ENCODE peak calls at places on chromosomes 16 and 17, in six cellular contexts. One of them, this sample, is unnamed.

GRCh38 chr16:675884-676564 is 553 bp downstream of the RHBDL1 start:
- DNase-seq in IMR-90: no peak
- DNase-seq in cardiac muscle cell: no peak
- DNase-seq in dorsolateral prefrontal cortex: no peak
- DNase-seq in A549: no peak
- DNase-seq in upper lobe of left lung: no peak
- DNase-seq in this sample: no peak

GRCh38 chr16:9868606-9869149 is 313.6 kb downstream of the GRIN2A start:
- DNase-seq in A549: no peak
- DNase-seq in dorsolateral prefrontal cortex: no peak
- DNase-seq in upper lobe of left lung: no peak
- DNase-seq in cardiac muscle cell: no peak
- DNase-seq in IMR-90: no peak
- DNase-seq in this sample: no peak

GRCh38 chr16:50121721-50122445 is 31.2 kb upstream of the TENT4B start:
- DNase-seq in IMR-90: no peak
- DNase-seq in upper lobe of left lung: no peak
- DNase-seq in A549: no peak
- DNase-seq in cardiac muscle cell: no peak
- DNase-seq in dorsolateral prefrontal cortex: no peak
- DNase-seq in this sample: no peak

GRCh38 chr16:51938861-51939260 is 608.1 kb downstream of the TOX3 start:
- DNase-seq in IMR-90: no peak
- DNase-seq in dorsolateral prefrontal cortex: no peak
- DNase-seq in upper lobe of left lung: no peak
- DNase-seq in A549: no peak
- DNase-seq in cardiac muscle cell: no peak
- DNase-seq in this sample: no peak

GRCh38 chr17:1769826-1770477 is 8.1 kb downstream of the SERPINF1 start:
- DNase-seq in IMR-90: no peak
- DNase-seq in A549: peak
- DNase-seq in cardiac muscle cell: no peak
- DNase-seq in dorsolateral prefrontal cortex: no peak
- DNase-seq in upper lobe of left lung: peak
- DNase-seq in this sample: no peak

GRCh38 chr16:75326333-75326732 is 74.9 kb upstream of the BCAR1 start:
- DNase-seq in A549: no peak
- DNase-seq in IMR-90: no peak
- DNase-seq in upper lobe of left lung: no peak
- DNase-seq in cardiac muscle cell: no peak
- DNase-seq in dorsolateral prefrontal cortex: no peak
- DNase-seq in this sample: no peak

GRCh38 chr17:61143026-61143425 is 256.6 kb upstream of the TBX2 start:
- DNase-seq in cardiac muscle cell: no peak
- DNase-seq in A549: no peak
- DNase-seq in upper lobe of left lung: no peak
- DNase-seq in IMR-90: no peak
- DNase-seq in dorsolateral prefrontal cortex: no peak
- DNase-seq in this sample: no peak

GRCh38 chr17:40318835-40319332 is 9.9 kb downstream of the RARA start:
- DNase-seq in A549: no peak
- DNase-seq in dorsolateral prefrontal cortex: no peak
- DNase-seq in IMR-90: no peak
- DNase-seq in upper lobe of left lung: no peak
- DNase-seq in cardiac muscle cell: no peak
- DNase-seq in this sample: peak

GRCh38 chr17:7213895-7214299 is 5.7 kb downstream of the DLG4 start:
- DNase-seq in IMR-90: peak
- DNase-seq in dorsolateral prefrontal cortex: peak
- DNase-seq in upper lobe of left lung: peak
- DNase-seq in cardiac muscle cell: peak
- DNase-seq in A549: peak
- DNase-seq in this sample: peak

GRCh38 chr16:72094266-72094610 is 591 bp downstream of the DHX38 start:
- DNase-seq in IMR-90: no peak
- DNase-seq in cardiac muscle cell: no peak
- DNase-seq in dorsolateral prefrontal cortex: peak
- DNase-seq in A549: no peak
- DNase-seq in upper lobe of left lung: no peak
- DNase-seq in this sample: no peak

GRCh38 chr16:85652431-85653221 is 36.1 kb downstream of the GINS2 start:
- DNase-seq in IMR-90: peak
- DNase-seq in upper lobe of left lung: no peak
- DNase-seq in A549: peak
- DNase-seq in cardiac muscle cell: peak
- DNase-seq in dorsolateral prefrontal cortex: peak
- DNase-seq in this sample: peak

GRCh38 chr16:30561212-30561816 is 3.1 kb upstream of the ZNF764 start:
- DNase-seq in upper lobe of left lung: peak
- DNase-seq in cardiac muscle cell: no peak
- DNase-seq in IMR-90: no peak
- DNase-seq in dorsolateral prefrontal cortex: no peak
- DNase-seq in A549: no peak
- DNase-seq in this sample: no peak

GRCh38 chr16:19677403-19677802 is 40.6 kb downstream of the KNOP1 start:
- DNase-seq in A549: no peak
- DNase-seq in cardiac muscle cell: no peak
- DNase-seq in upper lobe of left lung: no peak
- DNase-seq in dorsolateral prefrontal cortex: peak
- DNase-seq in IMR-90: no peak
- DNase-seq in this sample: no peak

GRCh38 chr17:2852211-2852610 is 56.0 kb downstream of the RAP1GAP2 start:
- DNase-seq in upper lobe of left lung: no peak
- DNase-seq in IMR-90: no peak
- DNase-seq in cardiac muscle cell: no peak
- DNase-seq in A549: no peak
- DNase-seq in dorsolateral prefrontal cortex: no peak
- DNase-seq in this sample: no peak

GRCh38 chr17:75488693-75489510 is 26.4 kb downstream of the CASKIN2 start:
- DNase-seq in A549: no peak
- DNase-seq in upper lobe of left lung: no peak
- DNase-seq in IMR-90: no peak
- DNase-seq in dorsolateral prefrontal cortex: no peak
- DNase-seq in cardiac muscle cell: no peak
- DNase-seq in this sample: no peak

GRCh38 chr17:46192484-46193245 is 564 bp downstream of the KANSL1 start:
- DNase-seq in upper lobe of left lung: peak
- DNase-seq in cardiac muscle cell: peak
- DNase-seq in dorsolateral prefrontal cortex: peak
- DNase-seq in IMR-90: peak
- DNase-seq in A549: peak
- DNase-seq in this sample: peak

GRCh38 chr17:8585911-8586310 is 44.6 kb downstream of the MYH10 start:
- DNase-seq in A549: no peak
- DNase-seq in upper lobe of left lung: no peak
- DNase-seq in dorsolateral prefrontal cortex: no peak
- DNase-seq in IMR-90: no peak
- DNase-seq in cardiac muscle cell: no peak
- DNase-seq in this sample: no peak

GRCh38 chr17:2094891-2095535 is 40.1 kb downstream of the HIC1 start:
- DNase-seq in cardiac muscle cell: peak
- DNase-seq in A549: no peak
- DNase-seq in dorsolateral prefrontal cortex: peak
- DNase-seq in upper lobe of left lung: peak
- DNase-seq in IMR-90: peak
- DNase-seq in this sample: peak

GRCh38 chr17:76224321-76224852 is 15.9 kb downstream of the RNF157 start:
- DNase-seq in dorsolateral prefrontal cortex: no peak
- DNase-seq in cardiac muscle cell: no peak
- DNase-seq in IMR-90: no peak
- DNase-seq in A549: no peak
- DNase-seq in upper lobe of left lung: no peak
- DNase-seq in this sample: no peak

GRCh38 chr17:73317554-73318426 is 6.0 kb upstream of the CDC42EP4 start:
- DNase-seq in dorsolateral prefrontal cortex: no peak
- DNase-seq in upper lobe of left lung: no peak
- DNase-seq in cardiac muscle cell: no peak
- DNase-seq in A549: no peak
- DNase-seq in IMR-90: no peak
- DNase-seq in this sample: no peak

GRCh38 chr17:79628861-79629547 is 18.2 kb upstream of the RBFOX3 start:
- DNase-seq in cardiac muscle cell: no peak
- DNase-seq in IMR-90: no peak
- DNase-seq in dorsolateral prefrontal cortex: peak
- DNase-seq in A549: no peak
- DNase-seq in upper lobe of left lung: no peak
- DNase-seq in this sample: peak

GRCh38 chr17:62165378-62165722 is 100.3 kb upstream of the MED13 start:
- DNase-seq in dorsolateral prefrontal cortex: no peak
- DNase-seq in cardiac muscle cell: no peak
- DNase-seq in upper lobe of left lung: no peak
- DNase-seq in IMR-90: no peak
- DNase-seq in A549: no peak
- DNase-seq in this sample: no peak

GRCh38 chr17:62162898-62163297 is 97.8 kb upstream of the MED13 start:
- DNase-seq in IMR-90: no peak
- DNase-seq in dorsolateral prefrontal cortex: no peak
- DNase-seq in cardiac muscle cell: no peak
- DNase-seq in A549: no peak
- DNase-seq in upper lobe of left lung: no peak
- DNase-seq in this sample: no peak

GRCh38 chr17:62164712-62165377 is 99.8 kb upstream of the MED13 start:
- DNase-seq in upper lobe of left lung: no peak
- DNase-seq in IMR-90: no peak
- DNase-seq in A549: no peak
- DNase-seq in cardiac muscle cell: no peak
- DNase-seq in dorsolateral prefrontal cortex: no peak
- DNase-seq in this sample: no peak

GRCh38 chr17:62163847-62164246 is 98.8 kb upstream of the MED13 start:
- DNase-seq in dorsolateral prefrontal cortex: no peak
- DNase-seq in upper lobe of left lung: no peak
- DNase-seq in IMR-90: no peak
- DNase-seq in A549: no peak
- DNase-seq in cardiac muscle cell: no peak
- DNase-seq in this sample: no peak

GRCh38 chr17:62161405-62162148 is 96.5 kb upstream of the MED13 start:
- DNase-seq in cardiac muscle cell: no peak
- DNase-seq in upper lobe of left lung: no peak
- DNase-seq in IMR-90: no peak
- DNase-seq in A549: no peak
- DNase-seq in dorsolateral prefrontal cortex: no peak
- DNase-seq in this sample: no peak
- H3K27ac ChIP-seq in cardiac muscle cell: no peak
- H3K27ac ChIP-seq in upper lobe of left lung: no peak
- H3K27ac ChIP-seq in IMR-90: no peak
- H3K27ac ChIP-seq in A549: no peak
- H3K27ac ChIP-seq in dorsolateral prefrontal cortex: no peak
- H3K27ac ChIP-seq in this sample: no peak

GRCh38 chr17:64231567-64232141 is 31.4 kb downstream of the TEX2 start:
- DNase-seq in IMR-90: no peak
- DNase-seq in dorsolateral prefrontal cortex: no peak
- DNase-seq in A549: no peak
- DNase-seq in upper lobe of left lung: no peak
- DNase-seq in cardiac muscle cell: no peak
- DNase-seq in this sample: no peak
- H3K27ac ChIP-seq in IMR-90: no peak
- H3K27ac ChIP-seq in dorsolateral prefrontal cortex: no peak
- H3K27ac ChIP-seq in A549: no peak
- H3K27ac ChIP-seq in upper lobe of left lung: no peak
- H3K27ac ChIP-seq in cardiac muscle cell: no peak
- H3K27ac ChIP-seq in this sample: peak

DNA sequence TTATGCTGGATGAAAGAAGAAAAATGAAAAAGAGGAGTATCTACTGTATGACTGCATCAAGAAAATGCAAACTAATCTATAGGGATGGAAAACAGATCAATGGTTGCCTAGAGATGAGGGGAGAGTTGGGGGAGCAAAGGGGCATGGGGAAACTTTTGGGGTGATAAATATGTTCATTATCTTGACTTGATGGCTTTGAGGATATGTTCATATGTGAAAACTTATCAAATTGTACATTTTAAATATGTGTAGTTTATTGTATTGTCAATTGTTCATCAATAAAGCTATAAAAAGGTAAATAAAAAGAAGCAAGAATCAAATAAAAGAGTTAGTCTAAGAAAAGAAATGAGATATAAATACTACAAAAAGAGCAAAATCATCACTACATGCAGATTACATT is 19.7 kb upstream of the SRCIN1 start:
- DNase-seq in A549: no peak
- DNase-seq in dorsolateral prefrontal cortex: no peak
- DNase-seq in cardiac muscle cell: no peak
- DNase-seq in upper lobe of left lung: no peak
- DNase-seq in IMR-90: no peak
- DNase-seq in this sample: no peak
- H3K27ac ChIP-seq in A549: no peak
- H3K27ac ChIP-seq in dorsolateral prefrontal cortex: no peak
- H3K27ac ChIP-seq in cardiac muscle cell: no peak
- H3K27ac ChIP-seq in upper lobe of left lung: no peak
- H3K27ac ChIP-seq in IMR-90: no peak
- H3K27ac ChIP-seq in this sample: no peak

DNA sequence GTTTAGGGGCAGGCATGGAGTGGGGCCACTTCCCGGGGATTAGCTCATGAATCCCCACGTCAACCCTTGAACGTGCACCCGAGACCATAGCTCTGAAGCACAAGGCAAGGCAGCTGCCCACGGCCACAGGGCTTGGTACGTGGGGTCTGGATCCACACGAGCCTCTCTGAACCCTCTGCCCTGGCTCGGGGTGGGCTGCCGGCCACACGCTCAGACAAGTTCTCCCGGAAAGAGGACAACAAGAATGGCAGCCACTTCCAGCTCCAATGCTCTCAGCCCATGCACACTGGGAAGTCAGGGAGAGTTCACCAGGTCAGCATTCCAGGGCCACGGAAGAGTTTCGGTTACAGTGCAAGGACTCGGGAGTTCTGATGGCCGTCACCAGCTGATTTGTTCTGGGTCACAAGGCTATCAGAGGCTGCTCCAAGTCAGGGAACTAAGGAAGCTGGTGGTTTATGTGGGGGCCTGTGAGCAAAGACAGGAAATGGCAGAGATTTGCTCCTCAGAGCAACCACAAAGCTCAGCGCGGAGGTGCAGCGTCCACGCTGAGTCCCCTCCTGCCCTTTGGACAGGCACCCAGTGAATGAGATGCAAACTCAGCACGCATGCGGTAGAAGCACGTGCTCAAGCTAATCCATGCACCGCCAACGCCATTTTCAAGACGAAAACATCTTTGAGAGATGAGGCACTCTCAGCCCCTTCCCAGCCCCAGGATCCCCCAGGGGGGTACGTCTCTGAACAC is 356.4 kb downstream of the FOXL1 start:
- DNase-seq in IMR-90: no peak
- DNase-seq in dorsolateral prefrontal cortex: no peak
- DNase-seq in A549: no peak
- DNase-seq in cardiac muscle cell: no peak
- DNase-seq in upper lobe of left lung: no peak
- DNase-seq in this sample: no peak
- H3K27ac ChIP-seq in IMR-90: no peak
- H3K27ac ChIP-seq in dorsolateral prefrontal cortex: no peak
- H3K27ac ChIP-seq in A549: no peak
- H3K27ac ChIP-seq in cardiac muscle cell: peak
- H3K27ac ChIP-seq in upper lobe of left lung: no peak
- H3K27ac ChIP-seq in this sample: no peak

GRCh38 chr16:57262841-57263584 is 18.0 kb downstream of the ARL2BP start:
- DNase-seq in cardiac muscle cell: no peak
- DNase-seq in A549: no peak
- DNase-seq in dorsolateral prefrontal cortex: peak
- DNase-seq in upper lobe of left lung: peak
- DNase-seq in IMR-90: no peak
- DNase-seq in this sample: peak
- H3K27ac ChIP-seq in cardiac muscle cell: peak
- H3K27ac ChIP-seq in A549: no peak
- H3K27ac ChIP-seq in dorsolateral prefrontal cortex: peak
- H3K27ac ChIP-seq in upper lobe of left lung: peak
- H3K27ac ChIP-seq in IMR-90: no peak
- H3K27ac ChIP-seq in this sample: no peak